ENCODE peak calls at places on chromosomes 12 and 14, in nine cellular contexts. One of them, this sample, is unnamed.

GRCh38 chr14:26984318-26985177 is 386.7 kb upstream of the NOVA1 start:
- DNase-seq in dorsolateral prefrontal cortex: no peak
- DNase-seq in choroid plexus epithelial cell: peak; percentile 76
- DNase-seq in progenitor cell of endocrine pancreas: peak; percentile 38
- DNase-seq in body of pancreas: peak; percentile 73
- DNase-seq in cardiac fibroblast: peak; percentile 80
- DNase-seq in AG09309: no peak
- DNase-seq in ascending aorta: no peak
- DNase-seq in HCT116: peak; percentile 4
- DNase-seq in this sample: no peak

GRCh38 chr14:90676356-90676755 is 139.9 kb downstream of the TTC7B start:
- DNase-seq in HCT116: no peak
- DNase-seq in body of pancreas: no peak
- DNase-seq in choroid plexus epithelial cell: no peak
- DNase-seq in dorsolateral prefrontal cortex: no peak
- DNase-seq in cardiac fibroblast: no peak
- DNase-seq in ascending aorta: no peak
- DNase-seq in progenitor cell of endocrine pancreas: no peak
- DNase-seq in AG09309: no peak
- DNase-seq in this sample: no peak

GRCh38 chr14:53840444-53840843 is 116.2 kb downstream of the BMP4 start:
- DNase-seq in AG09309: no peak
- DNase-seq in progenitor cell of endocrine pancreas: no peak
- DNase-seq in dorsolateral prefrontal cortex: no peak
- DNase-seq in ascending aorta: no peak
- DNase-seq in body of pancreas: no peak
- DNase-seq in cardiac fibroblast: peak; percentile 40
- DNase-seq in choroid plexus epithelial cell: peak; percentile 1
- DNase-seq in HCT116: peak; percentile 82
- DNase-seq in this sample: no peak

GRCh38 chr12:24915501-24915900 is 33.4 kb downstream of the BCAT1 start:
- DNase-seq in progenitor cell of endocrine pancreas: no peak
- DNase-seq in body of pancreas: no peak
- DNase-seq in cardiac fibroblast: no peak
- DNase-seq in dorsolateral prefrontal cortex: no peak
- DNase-seq in HCT116: no peak
- DNase-seq in AG09309: no peak
- DNase-seq in choroid plexus epithelial cell: no peak
- DNase-seq in ascending aorta: no peak
- DNase-seq in this sample: no peak

GRCh38 chr14:41872906-41873305 is 266.2 kb downstream of the LRFN5 start:
- DNase-seq in ascending aorta: no peak
- DNase-seq in HCT116: no peak
- DNase-seq in body of pancreas: no peak
- DNase-seq in dorsolateral prefrontal cortex: no peak
- DNase-seq in cardiac fibroblast: peak; percentile 1
- DNase-seq in AG09309: no peak
- DNase-seq in choroid plexus epithelial cell: peak; percentile 13
- DNase-seq in progenitor cell of endocrine pancreas: no peak
- DNase-seq in this sample: no peak

GRCh38 chr14:35855886-35856481 is 29.8 kb downstream of the BRMS1L start:
- DNase-seq in body of pancreas: no peak
- DNase-seq in progenitor cell of endocrine pancreas: no peak
- DNase-seq in HCT116: no peak
- DNase-seq in dorsolateral prefrontal cortex: no peak
- DNase-seq in cardiac fibroblast: no peak
- DNase-seq in choroid plexus epithelial cell: no peak
- DNase-seq in AG09309: no peak
- DNase-seq in ascending aorta: no peak
- DNase-seq in this sample: peak; percentile 57

GRCh38 chr14:88228519-88229236 is 94.4 kb downstream of the KCNK10 start:
- DNase-seq in dorsolateral prefrontal cortex: no peak
- DNase-seq in HCT116: no peak
- DNase-seq in cardiac fibroblast: no peak
- DNase-seq in choroid plexus epithelial cell: no peak
- DNase-seq in ascending aorta: no peak
- DNase-seq in AG09309: no peak
- DNase-seq in progenitor cell of endocrine pancreas: no peak
- DNase-seq in body of pancreas: no peak
- DNase-seq in this sample: no peak

GRCh38 chr14:51533160-51533559 is 118.5 kb upstream of the FRMD6 start:
- DNase-seq in choroid plexus epithelial cell: no peak
- DNase-seq in body of pancreas: no peak
- DNase-seq in cardiac fibroblast: peak; percentile 65
- DNase-seq in progenitor cell of endocrine pancreas: no peak
- DNase-seq in ascending aorta: no peak
- DNase-seq in dorsolateral prefrontal cortex: no peak
- DNase-seq in AG09309: peak; percentile 90
- DNase-seq in HCT116: no peak
- DNase-seq in this sample: no peak

DNA sequence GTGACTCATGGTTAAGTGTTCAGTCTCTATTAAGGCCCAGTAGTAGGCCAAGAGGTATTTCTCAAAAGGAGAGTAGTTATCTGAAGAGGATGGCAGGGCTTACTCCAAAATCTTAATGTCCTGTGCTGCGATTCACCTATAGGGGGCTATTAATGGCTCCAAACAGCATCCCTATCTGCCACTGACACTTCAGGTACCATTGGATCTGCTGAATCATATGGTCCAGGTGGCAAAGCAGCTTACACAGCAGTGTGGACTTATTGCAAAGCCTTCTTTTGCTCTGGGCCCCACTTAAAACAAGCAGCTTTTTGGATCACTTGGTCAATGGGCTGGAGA is 60.8 kb upstream of the ATP2B1 start:
- DNase-seq in ascending aorta: no peak
- DNase-seq in cardiac fibroblast: no peak
- DNase-seq in progenitor cell of endocrine pancreas: no peak
- DNase-seq in dorsolateral prefrontal cortex: no peak
- DNase-seq in choroid plexus epithelial cell: no peak
- DNase-seq in AG09309: no peak
- DNase-seq in body of pancreas: no peak
- DNase-seq in HCT116: no peak
- DNase-seq in this sample: no peak
- TF ChIP-seq CTCF in ascending aorta: no peak
- TF ChIP-seq CTCF in cardiac fibroblast: no peak
- TF ChIP-seq CTCF in progenitor cell of endocrine pancreas: no peak
- TF ChIP-seq CTCF in dorsolateral prefrontal cortex: no peak
- TF ChIP-seq CTCF in choroid plexus epithelial cell: peak; percentile 30
- TF ChIP-seq CTCF in AG09309: no peak
- TF ChIP-seq CTCF in body of pancreas: no peak
- TF ChIP-seq CTCF in HCT116: peak; percentile 44
- TF ChIP-seq CTCF in this sample: no peak

GRCh38 chr12:85831327-85831990 is 4.8 kb downstream of the RASSF9 start:
- DNase-seq in ascending aorta: no peak
- DNase-seq in body of pancreas: no peak
- DNase-seq in dorsolateral prefrontal cortex: no peak
- DNase-seq in progenitor cell of endocrine pancreas: no peak
- DNase-seq in HCT116: no peak
- DNase-seq in cardiac fibroblast: no peak
- DNase-seq in choroid plexus epithelial cell: no peak
- DNase-seq in AG09309: no peak
- DNase-seq in this sample: no peak

GRCh38 chr12:85829391-85829790 is 6.8 kb downstream of the RASSF9 start:
- DNase-seq in AG09309: no peak
- DNase-seq in body of pancreas: no peak
- DNase-seq in cardiac fibroblast: peak; percentile 59
- DNase-seq in dorsolateral prefrontal cortex: no peak
- DNase-seq in progenitor cell of endocrine pancreas: no peak
- DNase-seq in ascending aorta: no peak
- DNase-seq in HCT116: no peak
- DNase-seq in choroid plexus epithelial cell: peak; percentile 40
- DNase-seq in this sample: no peak

GRCh38 chr12:85825751-85826150 is 10.5 kb downstream of the RASSF9 start:
- DNase-seq in body of pancreas: no peak
- DNase-seq in ascending aorta: no peak
- DNase-seq in AG09309: no peak
- DNase-seq in cardiac fibroblast: no peak
- DNase-seq in HCT116: no peak
- DNase-seq in choroid plexus epithelial cell: no peak
- DNase-seq in progenitor cell of endocrine pancreas: no peak
- DNase-seq in dorsolateral prefrontal cortex: no peak
- DNase-seq in this sample: no peak

GRCh38 chr12:85823436-85824179 is 12.6 kb downstream of the RASSF9 start:
- DNase-seq in HCT116: no peak
- DNase-seq in body of pancreas: no peak
- DNase-seq in choroid plexus epithelial cell: peak; percentile 75
- DNase-seq in ascending aorta: no peak
- DNase-seq in progenitor cell of endocrine pancreas: no peak
- DNase-seq in dorsolateral prefrontal cortex: no peak
- DNase-seq in cardiac fibroblast: peak; percentile 63
- DNase-seq in AG09309: peak; percentile 49
- DNase-seq in this sample: no peak

GRCh38 chr12:85828576-85828975 is 7.6 kb downstream of the RASSF9 start:
- DNase-seq in dorsolateral prefrontal cortex: no peak
- DNase-seq in cardiac fibroblast: no peak
- DNase-seq in ascending aorta: no peak
- DNase-seq in body of pancreas: no peak
- DNase-seq in choroid plexus epithelial cell: no peak
- DNase-seq in AG09309: no peak
- DNase-seq in HCT116: no peak
- DNase-seq in progenitor cell of endocrine pancreas: no peak
- DNase-seq in this sample: no peak
- TF ChIP-seq CTCF in dorsolateral prefrontal cortex: no peak
- TF ChIP-seq CTCF in cardiac fibroblast: no peak
- TF ChIP-seq CTCF in ascending aorta: no peak
- TF ChIP-seq CTCF in body of pancreas: no peak
- TF ChIP-seq CTCF in choroid plexus epithelial cell: no peak
- TF ChIP-seq CTCF in AG09309: no peak
- TF ChIP-seq CTCF in HCT116: no peak
- TF ChIP-seq CTCF in progenitor cell of endocrine pancreas: no peak
- TF ChIP-seq CTCF in this sample: no peak

DNA sequence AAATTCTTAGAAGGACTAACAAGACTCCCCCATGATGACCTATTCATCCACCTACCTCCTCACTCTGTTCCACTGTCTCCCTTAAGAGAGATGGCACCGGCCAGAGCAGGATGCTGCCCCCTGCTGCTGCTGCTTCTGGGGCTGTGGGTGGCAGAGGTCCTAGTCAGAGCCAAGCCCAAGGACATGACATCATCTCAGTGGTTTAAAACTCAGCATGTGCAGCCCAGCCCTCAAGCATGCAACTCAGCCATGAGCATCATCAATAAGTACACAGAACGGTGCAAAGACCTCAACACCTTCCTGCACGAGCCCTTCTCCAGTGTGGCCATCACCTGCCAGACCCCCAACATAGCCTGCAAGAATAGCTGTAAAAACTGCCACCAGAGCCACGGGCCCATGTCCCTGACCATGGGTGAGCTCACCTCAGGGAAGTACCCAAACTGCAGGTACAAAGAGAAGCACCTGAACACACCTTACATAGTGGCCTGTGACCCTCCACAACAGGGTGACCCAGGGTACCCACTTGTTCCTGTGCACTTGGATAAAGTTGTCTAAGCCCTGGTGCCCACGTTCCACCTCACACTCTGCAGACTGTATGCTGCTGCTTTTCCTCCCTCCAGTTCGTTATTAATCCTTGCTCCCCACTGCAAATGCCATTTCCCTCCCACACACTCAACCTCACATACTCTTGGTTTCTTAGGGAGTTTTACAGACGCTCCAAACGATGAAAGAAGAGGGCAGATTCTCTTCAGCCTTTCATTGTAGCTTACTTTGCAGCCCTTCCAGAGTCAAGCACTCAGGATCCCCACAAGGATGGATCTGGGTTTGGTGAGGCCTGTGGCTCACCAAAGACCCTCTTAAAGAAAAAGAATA is at the start of gene RNASE8:
- DNase-seq in HCT116: no peak
- DNase-seq in cardiac fibroblast: no peak
- DNase-seq in body of pancreas: no peak
- DNase-seq in progenitor cell of endocrine pancreas: no peak
- DNase-seq in choroid plexus epithelial cell: peak; percentile 35
- DNase-seq in AG09309: no peak
- DNase-seq in ascending aorta: no peak
- DNase-seq in dorsolateral prefrontal cortex: no peak
- DNase-seq in this sample: no peak
- TF ChIP-seq CTCF in HCT116: peak; percentile 27
- TF ChIP-seq CTCF in cardiac fibroblast: no peak
- TF ChIP-seq CTCF in body of pancreas: no peak
- TF ChIP-seq CTCF in progenitor cell of endocrine pancreas: no peak
- TF ChIP-seq CTCF in choroid plexus epithelial cell: peak; percentile 36
- TF ChIP-seq CTCF in AG09309: no peak
- TF ChIP-seq CTCF in ascending aorta: no peak
- TF ChIP-seq CTCF in dorsolateral prefrontal cortex: no peak
- TF ChIP-seq CTCF in this sample: no peak

DNA sequence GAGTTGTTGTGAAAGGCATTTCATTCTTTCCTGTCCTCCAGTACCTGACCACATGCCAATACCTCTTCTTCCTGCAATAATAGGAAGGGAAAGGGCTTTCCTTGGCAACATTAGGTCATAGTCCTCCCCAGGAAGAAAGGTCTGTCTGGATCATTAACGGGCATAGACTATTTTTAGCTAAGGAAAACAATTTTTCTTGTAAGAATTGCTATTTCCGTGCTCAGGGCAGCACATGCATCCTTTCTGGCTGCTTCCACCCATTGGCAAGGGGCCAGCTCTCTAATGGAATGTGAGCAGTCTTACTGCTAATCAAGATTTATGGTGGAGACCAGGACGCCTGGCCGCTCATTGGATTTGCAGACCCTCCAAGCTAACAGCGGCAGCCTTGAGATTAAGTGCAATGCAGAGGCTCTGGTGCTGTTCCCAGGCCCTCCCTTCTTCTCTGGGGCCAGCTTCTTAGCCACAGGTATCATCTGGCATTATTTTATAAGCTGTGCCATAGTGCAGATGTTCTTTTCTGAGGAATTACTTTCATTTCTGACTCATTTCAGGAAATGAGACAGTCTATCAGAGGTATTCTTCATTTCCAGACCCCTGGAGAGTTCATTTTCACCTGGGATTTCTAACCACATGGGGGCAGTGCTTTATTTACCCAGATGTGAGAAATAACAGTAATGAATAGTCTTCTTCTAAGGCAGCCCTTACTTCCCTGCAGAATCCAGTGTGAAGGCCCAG is 52.9 kb downstream of the ANO6 start:
- DNase-seq in HCT116: peak; percentile 56
- DNase-seq in cardiac fibroblast: peak; percentile 93
- DNase-seq in body of pancreas: peak; percentile 82
- DNase-seq in progenitor cell of endocrine pancreas: no peak
- DNase-seq in dorsolateral prefrontal cortex: no peak
- DNase-seq in ascending aorta: peak; percentile 53
- DNase-seq in choroid plexus epithelial cell: peak; percentile 95
- DNase-seq in AG09309: peak; percentile 48
- DNase-seq in this sample: peak; percentile 22
- TF ChIP-seq CTCF in HCT116: peak; percentile 78
- TF ChIP-seq CTCF in cardiac fibroblast: peak; percentile 45
- TF ChIP-seq CTCF in body of pancreas: peak; percentile 55
- TF ChIP-seq CTCF in progenitor cell of endocrine pancreas: peak; percentile 58
- TF ChIP-seq CTCF in dorsolateral prefrontal cortex: peak; percentile 30
- TF ChIP-seq CTCF in ascending aorta: peak; percentile 32
- TF ChIP-seq CTCF in choroid plexus epithelial cell: peak; percentile 61
- TF ChIP-seq CTCF in AG09309: peak; percentile 52
- TF ChIP-seq CTCF in this sample: peak; percentile 1